ENCODE peak calls at places on chromosomes 11 and 22, in seven cellular contexts. F, J, A, L, D, C and R are unnamed samples.

GRCh38 chr11:73983764-73984543 is 1.3 kb upstream of the UCP2 start:
- DNase-seq in F (no peak), J (no peak), A (no peak), L (no peak), D (no peak), C (peak), R (no peak)

GRCh38 chr22:47299211-47299878 is 536.9 kb downstream of the TBC1D22A start:
- DNase-seq in F (no peak), J (no peak), A (no peak), L (no peak), D (no peak), C (no peak), R (no peak)

GRCh38 chr22:28181332-28181731 is 262.3 kb upstream of the PITPNB start:
- DNase-seq in F (peak), J (no peak), A (no peak), L (peak), D (no peak), C (no peak), R (no peak)

GRCh38 chr11:75273331-75273988 is 32.9 kb downstream of the TPBGL start:
- DNase-seq in F (no peak), J (no peak), A (no peak), L (no peak), D (no peak), C (peak), R (no peak)

GRCh38 chr11:26522912-26523610 is 49.0 kb downstream of the MUC15 start:
- DNase-seq in F (no peak), J (no peak), A (no peak), L (no peak), D (no peak), C (no peak), R (no peak)

GRCh38 chr11:114166897-114167323 is 107.4 kb downstream of the ZBTB16 start:
- DNase-seq in F (peak), J (peak), A (no peak), L (peak), D (no peak), C (no peak), R (no peak)

GRCh38 chr22:48906177-48906835 is 921.4 kb downstream of the BRD1 start:
- DNase-seq in F (no peak), J (no peak), A (no peak), L (no peak), D (no peak), C (no peak), R (no peak)

GRCh38 chr11:36164522-36165250 is 124.5 kb downstream of the COMMD9 start:
- DNase-seq in F (no peak), J (no peak), A (no peak), L (no peak), D (no peak), C (no peak), R (no peak)

GRCh38 chr11:65524010-65524746 is 705 bp upstream of the SCYL1 start:
- DNase-seq in F (no peak), J (no peak), A (no peak), L (no peak), D (no peak), C (peak), R (no peak)

GRCh38 chr11:68297812-68298658 is 14.4 kb upstream of the LRP5 start:
- DNase-seq in F (no peak), J (peak), A (peak), L (peak), D (peak), C (peak), R (peak)

GRCh38 chr11:13384837-13385417 is 78.1 kb downstream of the BTBD10 start:
- DNase-seq in F (peak), J (peak), A (peak), L (peak), D (peak), C (no peak), R (peak)

GRCh38 chr22:22022255-22022840 is 39.8 kb upstream of the TOP3B start:
- DNase-seq in F (no peak), J (no peak), A (no peak), L (no peak), D (no peak), C (no peak), R (no peak)

GRCh38 chr22:30079952-30080533 is at the start of gene HORMAD2:
- DNase-seq in F (no peak), J (peak), A (peak), L (no peak), D (no peak), C (no peak), R (peak)

DNA sequence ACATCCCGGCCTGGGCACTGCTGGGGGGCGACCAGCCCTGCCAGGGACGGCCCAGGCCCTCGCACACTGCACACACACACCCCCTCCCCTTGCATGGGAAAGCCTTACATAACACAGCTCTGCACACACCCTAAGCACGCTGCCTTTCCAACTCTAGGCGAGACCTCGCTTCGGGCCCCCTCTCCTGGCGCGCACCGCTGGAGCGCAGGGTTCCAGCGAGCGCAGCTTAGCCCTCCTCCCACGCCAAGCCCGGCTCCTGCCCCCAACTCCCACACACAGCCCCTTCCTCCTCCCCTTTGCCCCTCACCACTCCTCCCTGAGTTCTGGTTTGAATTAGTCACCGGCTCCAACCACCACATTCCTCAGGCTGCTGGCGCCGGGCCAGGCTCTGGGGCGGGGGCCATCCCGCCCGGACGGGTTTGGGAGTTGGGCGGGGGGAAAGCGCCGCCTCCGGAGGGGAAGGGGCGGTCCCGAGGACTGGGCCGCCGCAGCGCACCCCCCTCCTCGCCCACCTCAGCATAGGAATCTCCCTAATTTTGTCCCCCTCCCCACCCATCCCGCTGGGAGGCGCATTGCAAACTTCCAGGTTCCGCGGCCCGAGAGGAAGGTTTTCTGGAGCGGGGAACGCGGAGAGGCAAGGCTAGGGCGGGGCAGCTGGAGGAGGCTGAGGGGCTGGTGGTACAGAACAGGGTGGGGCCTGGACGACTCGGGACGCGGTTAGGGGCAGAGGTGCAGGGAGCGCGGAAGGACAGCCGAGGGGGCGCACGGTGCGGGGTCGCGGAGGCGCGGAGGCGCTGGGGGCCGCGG is 966 bp downstream of the AHNAK start:
- DNase-seq in F (peak), J (peak), A (peak), L (peak), D (peak), C (peak), R (peak)
- TF ChIP-seq CTCF in F (peak), J (no peak), A (no peak), L (no peak), D (no peak), C (no peak), R (no peak)

DNA sequence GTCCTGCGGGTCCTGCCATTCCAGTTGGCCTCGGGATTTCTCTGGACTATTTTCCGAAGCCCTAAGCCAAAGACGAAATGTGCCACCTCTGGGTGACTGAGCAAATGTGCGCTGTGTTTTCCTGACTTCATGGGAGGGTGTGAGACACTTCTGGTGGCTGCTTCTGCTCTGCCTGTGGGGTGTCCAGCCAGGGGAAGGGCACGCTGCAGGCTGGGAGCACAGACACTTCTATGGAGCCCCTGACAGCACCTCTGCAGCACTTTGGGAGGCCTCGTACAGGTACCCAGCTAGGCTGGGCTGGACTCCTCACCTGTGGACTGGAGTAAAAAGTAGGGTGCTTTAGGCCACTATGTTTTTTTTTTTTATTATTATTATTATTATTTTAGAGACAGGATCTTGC is 17.7 kb downstream of the TANGO2 start:
- DNase-seq in F (no peak), J (no peak), A (no peak), L (no peak), D (no peak), C (no peak), R (no peak)
- TF ChIP-seq CTCF in F (no peak), J (no peak), A (no peak), L (no peak), D (no peak), C (no peak), R (no peak)

GRCh38 chr11:38416141-38416540 is 1818.1 kb upstream of the RAG2 start:
- DNase-seq in F (no peak), J (no peak), A (no peak), L (no peak), D (no peak), C (no peak), R (no peak)

GRCh38 chr11:38411149-38411548 is 1813.1 kb upstream of the RAG2 start:
- DNase-seq in F (no peak), J (no peak), A (no peak), L (no peak), D (no peak), C (no peak), R (no peak)
- TF ChIP-seq CTCF in F (no peak), J (peak), A (no peak), L (no peak), D (no peak), C (no peak), R (peak)

DNA sequence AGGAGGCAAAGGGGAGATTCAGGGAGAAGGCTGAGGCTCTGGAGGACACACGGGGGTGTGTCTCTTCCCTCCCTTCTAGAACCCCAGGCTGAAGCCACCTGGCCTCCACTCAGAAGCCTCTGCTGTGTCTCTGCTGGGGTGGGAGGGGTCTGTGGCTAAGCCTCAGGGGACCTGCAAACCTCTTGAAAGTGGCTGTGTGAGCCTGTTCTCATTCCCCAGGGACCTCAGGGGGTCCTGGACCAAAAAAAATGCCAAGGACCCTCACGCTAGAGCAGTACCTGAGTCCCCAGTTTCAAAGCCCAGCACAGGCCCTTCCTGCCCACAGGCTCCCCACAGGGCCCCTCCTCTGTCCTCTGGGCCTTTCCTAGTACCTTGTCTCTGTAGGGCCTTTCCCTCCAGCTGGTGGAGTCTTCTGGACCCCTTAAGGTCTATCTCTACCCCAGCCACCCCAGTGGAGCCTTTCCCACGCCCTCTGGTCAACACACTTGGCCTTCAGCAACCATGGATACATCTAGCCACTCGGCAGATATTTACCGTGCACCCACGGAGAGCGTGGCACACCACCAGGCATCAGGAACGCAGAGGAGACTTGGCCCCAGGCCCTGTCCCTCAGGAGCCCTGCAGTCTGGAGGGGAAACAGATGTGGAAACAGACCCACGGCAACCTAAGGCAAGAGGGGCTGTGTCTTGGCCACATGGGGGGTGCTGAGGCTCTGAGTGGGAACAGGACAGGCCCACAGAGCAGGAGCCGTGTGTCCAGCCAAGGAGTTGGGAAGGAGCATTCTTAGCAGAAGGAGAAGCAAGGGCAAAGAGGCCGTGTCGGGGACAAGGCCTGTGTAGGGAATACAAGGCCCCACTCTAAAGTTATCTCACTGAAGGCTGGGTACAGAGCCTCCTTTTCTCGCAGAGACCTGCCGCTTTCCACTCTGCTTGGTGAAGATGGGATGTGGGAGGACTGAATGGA is 18.5 kb downstream of the PLA2G6 start:
- DNase-seq in F (no peak), J (no peak), A (no peak), L (no peak), D (no peak), C (no peak), R (no peak)
- TF ChIP-seq CTCF in F (no peak), J (no peak), A (no peak), L (no peak), D (no peak), C (no peak), R (no peak)